ENCODE peak calls at places on chromosomes 3 and 15, in four cellular contexts. Y is IMR-90, O is K562, B is A549. R is an unnamed sample.

GRCh38 chr3:61358364-61358763 is 107.1 kb upstream of the FHIT start:
- DNase-seq in B (no peak), Y (no peak), O (no peak), R (peak)

GRCh38 chr3:195546130-195546560 is 3.0 kb upstream of the PPP1R2 start:
- DNase-seq in Y (peak), B (peak), O (no peak), R (no peak)

GRCh38 chr15:78671626-78672211 is 30.7 kb upstream of the CHRNB4 start:
- DNase-seq in B (no peak), Y (no peak), O (no peak), R (no peak)

GRCh38 chr3:125206934-125207333 is 5.6 kb downstream of the SLC12A8 start:
- DNase-seq in B (no peak), Y (no peak), O (no peak), R (no peak)

GRCh38 chr15:98954411-98954810 is 53.2 kb downstream of the PGPEP1L start:
- DNase-seq in B (no peak), O (no peak), Y (peak), R (peak)

GRCh38 chr15:76799760-76800159 is 105.4 kb downstream of the SCAPER start:
- DNase-seq in Y (peak), B (peak), O (peak), R (no peak)

GRCh38 chr15:44775923-44776322 is 39.6 kb downstream of the TRIM69 start:
- DNase-seq in Y (no peak), O (no peak), B (no peak), R (no peak)

GRCh38 chr3:123026551-123027291 is 842 bp downstream of the SEMA5B start:
- DNase-seq in B (peak), Y (no peak), O (no peak), R (no peak)

GRCh38 chr3:69767571-69767970 is 28.3 kb downstream of the MITF start:
- DNase-seq in B (no peak), O (no peak), Y (no peak), R (no peak)

GRCh38 chr3:41863024-41863423 is 98.9 kb downstream of the ULK4 start:
- DNase-seq in O (no peak), B (no peak), Y (no peak), R (no peak)

GRCh38 chr15:100771745-100772144 is 107.9 kb upstream of the ALDH1A3 start:
- DNase-seq in Y (no peak), O (no peak), B (no peak), R (no peak)

GRCh38 chr3:45909542-45909941 is 23.2 kb downstream of the CCR9 start:
- DNase-seq in Y (no peak), O (no peak), B (no peak), R (no peak)

GRCh38 chr3:155572085-155572484 is 172.8 kb downstream of the PLCH1 start:
- DNase-seq in O (no peak), Y (no peak), B (no peak), R (no peak)

GRCh38 chr3:100226712-100227429 is 33.9 kb upstream of the TBC1D23 start:
- DNase-seq in Y (peak), B (no peak), O (peak), R (no peak)

GRCh38 chr3:179837374-179837773 is 184.5 kb downstream of the USP13 start:
- DNase-seq in Y (peak), B (no peak), O (no peak), R (no peak)

GRCh38 chr3:106176734-106177133 is 307.9 kb upstream of the CBLB start:
- DNase-seq in Y (peak), O (no peak), B (no peak), R (peak)
- TF ChIP-seq BHLHE40 in Y (no peak), O (no peak), B (no peak), R (no peak)

GRCh38 chr15:51366071-51366470 is 24.6 kb downstream of the GLDN start:
- DNase-seq in Y (no peak), B (no peak), O (no peak), R (no peak)

GRCh38 chr15:51368307-51368706 is 26.9 kb downstream of the GLDN start:
- DNase-seq in Y (no peak), B (no peak), O (no peak), R (no peak)

GRCh38 chr15:51366911-51367310 is 25.5 kb downstream of the GLDN start:
- DNase-seq in O (no peak), B (no peak), Y (peak), R (no peak)

GRCh38 chr15:51368751-51369450 is 27.4 kb downstream of the GLDN start:
- DNase-seq in B (no peak), O (no peak), Y (peak), R (no peak)

GRCh38 chr15:51367322-51367976 is 26.0 kb downstream of the GLDN start:
- DNase-seq in Y (no peak), O (no peak), B (no peak), R (no peak)
- TF ChIP-seq RFX5 in Y (no peak), O (no peak), B (no peak), R (no peak)

GRCh38 chr3:11944052-11944673 is 60.0 kb upstream of the SYN2 start:
- DNase-seq in B (peak), Y (peak), O (peak), R (no peak)
- TF ChIP-seq BHLHE40 in B (no peak), Y (no peak), O (no peak), R (no peak)

GRCh38 chr3:13114811-13115615 is 41.8 kb upstream of the IQSEC1 start:
- DNase-seq in O (no peak), Y (no peak), B (no peak), R (no peak)
- TF ChIP-seq RFX5 in O (no peak), Y (no peak), B (no peak), R (no peak)

DNA sequence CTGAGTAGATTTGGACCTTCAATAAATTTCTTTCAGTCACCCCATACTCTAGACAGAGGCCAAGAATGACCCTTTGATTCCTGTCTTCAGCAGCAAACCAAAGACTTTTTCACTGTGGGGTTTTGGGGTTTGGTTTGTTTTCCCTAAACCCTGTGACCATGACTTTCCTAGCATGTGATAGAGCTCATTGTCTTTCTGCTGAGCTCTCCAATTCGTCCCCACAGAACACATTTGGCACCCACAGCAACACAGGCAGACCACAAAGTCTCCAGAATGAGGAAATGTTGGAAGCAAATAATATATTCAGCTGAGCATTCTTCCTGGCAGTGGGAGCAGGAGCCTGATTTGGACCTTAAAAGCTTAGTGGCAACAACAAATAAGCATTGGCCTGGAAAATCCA is 36.8 kb upstream of the CPB1 start:
- DNase-seq in O (no peak), B (no peak), Y (no peak), R (no peak)
- TF ChIP-seq BHLHE40 in O (no peak), B (no peak), Y (no peak), R (no peak)

DNA sequence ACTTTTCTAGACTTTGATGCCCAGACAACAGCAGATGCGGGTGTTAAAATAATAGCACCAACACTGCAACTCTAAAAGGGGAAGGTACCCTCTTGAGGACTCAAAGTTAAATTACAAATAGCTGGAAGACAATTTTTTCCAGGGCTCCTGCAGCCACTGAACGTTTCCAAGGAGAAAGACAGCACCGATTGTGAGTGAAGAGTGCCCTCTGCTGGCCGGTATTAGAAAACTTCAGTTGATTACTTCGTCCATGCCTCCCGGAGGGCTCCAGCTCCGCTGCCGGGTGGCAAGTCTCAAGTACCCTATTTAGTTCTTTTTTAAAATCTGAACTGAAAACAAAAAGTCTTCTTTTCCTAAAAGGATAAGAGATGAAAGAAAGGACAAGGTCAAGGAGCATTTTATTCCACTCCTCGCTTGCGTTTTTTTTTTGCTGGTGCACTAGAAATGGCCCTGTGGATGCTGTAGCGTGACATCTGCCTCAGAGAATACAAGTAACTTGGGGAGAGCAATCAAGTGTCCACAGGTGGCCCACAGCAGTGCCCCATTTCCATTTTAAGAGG is 71.5 kb upstream of the SPATA12 start:
- DNase-seq in B (peak), Y (peak), O (peak), R (no peak)
- TF ChIP-seq RFX5 in B (no peak), Y (no peak), O (no peak), R (no peak)

R was measured in GM12878.